ENCODE peak calls at places on chromosomes 16 and 17, in five cellular contexts. R is frontal cortex; K is cerebellum; Y is activated naive CD4-positive, alpha-beta T cell treated with anti-CD3 and anti-CD28 coated beads, Interleukin-2, amount 50 U/mL, for 72 hours; B is neural progenitor cell. T is an unnamed sample.

GRCh38 chr16:81451753-81452680 is 7.4 kb downstream of the CMIP start:
- DNase-seq in B (no peak), R (no peak), K (no peak), Y (no peak), T (no peak)

GRCh38 chr17:78127240-78127887 is 1.2 kb downstream of the TMC6 start:
- DNase-seq in B (peak; percentile 50), Y (peak; percentile 78), K (no peak), R (peak; percentile 82), T (peak; percentile 52)

GRCh38 chr16:87227651-87228015 is 89.6 kb downstream of the C16orf95 start:
- DNase-seq in K (peak; percentile 25), R (no peak), Y (no peak), B (no peak), T (no peak)

GRCh38 chr17:45307290-45308015 is 9.4 kb downstream of the MAP3K14 start:
- DNase-seq in B (no peak), Y (peak; percentile 67), R (peak; percentile 59), K (no peak), T (peak; percentile 68)

GRCh38 chr17:45131616-45132301 is 556 bp downstream of the PLCD3 start:
- DNase-seq in B (peak; percentile 82), Y (no peak), K (peak; percentile 32), R (no peak), T (peak; percentile 49)

GRCh38 chr16:54080524-54081008 is 206.0 kb downstream of the IRX3 start:
- DNase-seq in R (no peak), B (no peak), Y (no peak), K (no peak), T (no peak)

GRCh38 chr16:88533381-88533831 is 36.8 kb upstream of the ZC3H18 start:
- DNase-seq in B (no peak), K (no peak), Y (no peak), R (peak; percentile 80), T (no peak)

GRCh38 chr16:4972938-4973587 is 14.9 kb downstream of the SEC14L5 start:
- DNase-seq in R (no peak), B (no peak), Y (no peak), K (no peak), T (no peak)

GRCh38 chr17:82866521-82867214 is 26.8 kb upstream of the ZNF750 start:
- DNase-seq in Y (no peak), R (peak; percentile 61), K (no peak), B (peak; percentile 47), T (no peak)

GRCh38 chr16:85400305-85401205 is 212.6 kb upstream of the GSE1 start:
- DNase-seq in R (no peak), Y (peak; percentile 6), K (no peak), B (no peak), T (no peak)

GRCh38 chr17:75411328-75412067 is 6.0 kb upstream of the GRB2 start:
- DNase-seq in R (no peak), B (no peak), K (no peak), Y (no peak), T (no peak)

GRCh38 chr16:88298882-88299745 is 83.6 kb upstream of the ZNF469 start:
- DNase-seq in R (no peak), B (no peak), K (no peak), Y (no peak), T (no peak)

GRCh38 chr16:14181371-14182050 is 110.4 kb downstream of the MRTFB start:
- DNase-seq in K (no peak), B (no peak), Y (no peak), R (no peak), T (no peak)

GRCh38 chr17:13640559-13640958 is 38.8 kb upstream of the HS3ST3A1 start:
- DNase-seq in R (no peak), Y (no peak), B (peak; percentile 56), K (no peak), T (no peak)

GRCh38 chr16:29974291-29975133 is 844 bp downstream of the TAOK2 start:
- DNase-seq in Y (no peak), R (peak; percentile 59), B (peak; percentile 36), K (no peak), T (peak; percentile 18)

GRCh38 chr16:58862334-58863024 is 128.4 kb upstream of the GOT2 start:
- DNase-seq in R (no peak), Y (no peak), B (no peak), K (no peak), T (no peak)

GRCh38 chr17:31093866-31094599 is 744 bp upstream of the NF1 start:
- DNase-seq in Y (no peak), R (no peak), B (no peak), K (no peak), T (no peak)

GRCh38 chr16:56879276-56879675 is 14.3 kb downstream of the SLC12A3 start:
- DNase-seq in R (no peak), K (no peak), B (no peak), Y (no peak), T (no peak)

GRCh38 chr16:31489616-31490584 is 7.0 kb downstream of the SLC5A2 start:
- DNase-seq in Y (peak; percentile 51), R (no peak), K (no peak), B (no peak), T (no peak)

GRCh38 chr16:30786936-30787612 is at the start of gene ZNF629:
- DNase-seq in Y (no peak), B (peak; percentile 90), R (peak; percentile 95), K (peak; percentile 94), T (no peak)

GRCh38 chr16:87391324-87391949 is 699 bp upstream of the MAP1LC3B start:
- DNase-seq in B (peak; percentile 77), K (no peak), R (no peak), Y (no peak), T (no peak)

GRCh38 chr17:76153640-76154039 is 12.6 kb upstream of the FOXJ1 start:
- DNase-seq in B (peak; percentile 57), R (no peak), K (no peak), Y (no peak), T (no peak)

GRCh38 chr17:41500131-41500911 is 5.1 kb downstream of the KRT13 start:
- DNase-seq in Y (no peak), R (no peak), K (no peak), B (no peak), T (no peak)

GRCh38 chr16:87945351-87946042 is 5.7 kb upstream of the BANP start:
- DNase-seq in B (peak; percentile 46), K (peak; percentile 93), R (peak; percentile 85), Y (no peak), T (peak; percentile 64)

GRCh38 chr16:22898874-22899348 is 84.9 kb downstream of the HS3ST2 start:
- DNase-seq in K (peak; percentile 8), Y (no peak), B (peak; percentile 92), R (peak; percentile 45), T (peak; percentile 15)

GRCh38 chr16:28846933-28847273 is 755 bp upstream of the TUFM start:
- DNase-seq in Y (no peak), B (peak; percentile 21), R (no peak), K (peak; percentile 15), T (no peak)

GRCh38 chr16:50071075-50071671 is 5.4 kb downstream of the HEATR3 start:
- DNase-seq in Y (no peak), R (no peak), K (no peak), B (no peak), T (no peak)